ENCODE peak calls at places on chromosomes 11 and 22, in four cellular contexts. One of them, this sample, is unnamed.

GRCh38 chr11:112963368-112963955 is 2.2 kb downstream of the NCAM1 start:
- DNase-seq in K562: no peak
- DNase-seq in SK-N-SH: peak; percentile 88
- DNase-seq in WTC11: no peak
- DNase-seq in this sample: no peak

GRCh38 chr11:126537492-126537891 is 182.0 kb downstream of the ST3GAL4 start:
- DNase-seq in SK-N-SH: no peak
- DNase-seq in K562: no peak
- DNase-seq in WTC11: no peak
- DNase-seq in this sample: no peak

GRCh38 chr11:26993965-26994446 is at the start of gene FIBIN:
- DNase-seq in WTC11: peak; percentile 55
- DNase-seq in K562: no peak
- DNase-seq in SK-N-SH: no peak
- DNase-seq in this sample: no peak

GRCh38 chr11:57511741-57512430 is 3.6 kb downstream of the SLC43A1 start:
- DNase-seq in WTC11: no peak
- DNase-seq in SK-N-SH: no peak
- DNase-seq in K562: no peak
- DNase-seq in this sample: no peak

GRCh38 chr11:125807909-125808308 is 20.0 kb downstream of the PATE3 start:
- DNase-seq in K562: no peak
- DNase-seq in SK-N-SH: no peak
- DNase-seq in WTC11: no peak
- DNase-seq in this sample: no peak

GRCh38 chr22:28607710-28608109 is 71.9 kb downstream of the TTC28 start:
- DNase-seq in K562: no peak
- DNase-seq in WTC11: no peak
- DNase-seq in SK-N-SH: no peak
- DNase-seq in this sample: no peak

GRCh38 chr11:108787105-108787504 is 122.2 kb downstream of the DDX10 start:
- DNase-seq in K562: no peak
- DNase-seq in WTC11: no peak
- DNase-seq in SK-N-SH: no peak
- DNase-seq in this sample: no peak

GRCh38 chr11:9664276-9665171 is 647 bp downstream of the SWAP70 start:
- DNase-seq in K562: no peak
- DNase-seq in SK-N-SH: no peak
- DNase-seq in WTC11: peak; percentile 22
- DNase-seq in this sample: no peak

GRCh38 chr11:36945384-36945783 is 347.3 kb upstream of the RAG2 start:
- DNase-seq in K562: no peak
- DNase-seq in WTC11: no peak
- DNase-seq in SK-N-SH: peak; percentile 19
- DNase-seq in this sample: no peak

GRCh38 chr22:19942886-19943664 is 1.5 kb upstream of the TXNRD2 start:
- DNase-seq in SK-N-SH: no peak
- DNase-seq in WTC11: no peak
- DNase-seq in K562: no peak
- DNase-seq in this sample: no peak

GRCh38 chr22:38075961-38076360 is 8.0 kb downstream of the SLC16A8 start:
- DNase-seq in WTC11: no peak
- DNase-seq in K562: no peak
- DNase-seq in SK-N-SH: no peak
- DNase-seq in this sample: no peak

GRCh38 chr11:64089493-64089892 is 53.8 kb downstream of the FLRT1 start:
- DNase-seq in K562: no peak
- DNase-seq in WTC11: no peak
- DNase-seq in SK-N-SH: no peak
- DNase-seq in this sample: no peak

GRCh38 chr11:79440451-79441158 is at the start of gene TENM4:
- DNase-seq in K562: no peak
- DNase-seq in SK-N-SH: peak; percentile 86
- DNase-seq in WTC11: peak; percentile 61
- DNase-seq in this sample: no peak

GRCh38 chr22:29385748-29386147 is 2.6 kb downstream of the AP1B1 start:
- DNase-seq in WTC11: no peak
- DNase-seq in SK-N-SH: no peak
- DNase-seq in K562: no peak
- DNase-seq in this sample: peak; percentile 64

GRCh38 chr11:111944651-111945051 is 7.5 kb downstream of the DIXDC1 start:
- DNase-seq in WTC11: no peak
- DNase-seq in K562: no peak
- DNase-seq in SK-N-SH: no peak
- DNase-seq in this sample: no peak

GRCh38 chr11:67352546-67353316 is 615 bp downstream of the POLD4 start:
- DNase-seq in SK-N-SH: no peak
- DNase-seq in WTC11: peak; percentile 28
- DNase-seq in K562: peak; percentile 47
- DNase-seq in this sample: no peak

GRCh38 chr22:28917747-28918543 is 34.6 kb downstream of the ZNRF3 start:
- DNase-seq in K562: no peak
- DNase-seq in SK-N-SH: peak; percentile 48
- DNase-seq in WTC11: no peak
- DNase-seq in this sample: no peak

GRCh38 chr11:64661146-64661545 is 61.9 kb downstream of the NRXN2 start:
- DNase-seq in K562: no peak
- DNase-seq in WTC11: no peak
- DNase-seq in SK-N-SH: no peak
- DNase-seq in this sample: no peak

GRCh38 chr11:106281455-106282173 is 204.2 kb downstream of the AASDHPPT start:
- DNase-seq in SK-N-SH: no peak
- DNase-seq in WTC11: no peak
- DNase-seq in K562: no peak
- DNase-seq in this sample: no peak

GRCh38 chr11:96147186-96147585 is 195.8 kb downstream of the MAML2 start:
- DNase-seq in SK-N-SH: no peak
- DNase-seq in WTC11: no peak
- DNase-seq in K562: no peak
- DNase-seq in this sample: no peak

GRCh38 chr22:22752556-22753477 is 108.4 kb downstream of the GGTLC2 start:
- DNase-seq in WTC11: no peak
- DNase-seq in K562: peak; percentile 61
- DNase-seq in SK-N-SH: no peak
- DNase-seq in this sample: no peak

GRCh38 chr11:135017296-135017695 is 605.3 kb upstream of the B3GAT1 start:
- DNase-seq in SK-N-SH: no peak
- DNase-seq in WTC11: no peak
- DNase-seq in K562: no peak
- DNase-seq in this sample: no peak

GRCh38 chr11:26276798-26277424 is 55.0 kb upstream of the ANO3 start:
- DNase-seq in WTC11: peak; percentile 79
- DNase-seq in K562: peak; percentile 50
- DNase-seq in SK-N-SH: peak; percentile 43
- DNase-seq in this sample: no peak

GRCh38 chr22:36326178-36327161 is 61.3 kb downstream of the MYH9 start:
- DNase-seq in K562: no peak
- DNase-seq in WTC11: no peak
- DNase-seq in SK-N-SH: no peak
- DNase-seq in this sample: no peak

GRCh38 chr11:13009476-13009920 is 382 bp downstream of the RASSF10 start:
- DNase-seq in WTC11: no peak
- DNase-seq in SK-N-SH: no peak
- DNase-seq in K562: no peak
- DNase-seq in this sample: no peak

GRCh38 chr11:5297671-5298070 is 4.1 kb downstream of the OR51B4 start:
- DNase-seq in K562: no peak
- DNase-seq in SK-N-SH: no peak
- DNase-seq in WTC11: no peak
- DNase-seq in this sample: no peak

GRCh38 chr11:47282462-47282861 is 12.5 kb downstream of the MADD start:
- DNase-seq in WTC11: no peak
- DNase-seq in SK-N-SH: no peak
- DNase-seq in K562: no peak
- DNase-seq in this sample: no peak

GRCh38 chr11:23644443-23644842 is 784.2 kb upstream of the CCDC179 start:
- DNase-seq in K562: no peak
- DNase-seq in WTC11: no peak
- DNase-seq in SK-N-SH: no peak
- DNase-seq in this sample: no peak

GRCh38 chr11:69613594-69613993 is 27.4 kb upstream of the CCND1 start:
- DNase-seq in WTC11: no peak
- DNase-seq in SK-N-SH: no peak
- DNase-seq in K562: no peak
- DNase-seq in this sample: no peak

GRCh38 chr11:12587333-12587997 is 86.8 kb upstream of the TEAD1 start:
- DNase-seq in K562: no peak
- DNase-seq in SK-N-SH: no peak
- DNase-seq in WTC11: no peak
- DNase-seq in this sample: no peak

GRCh38 chr22:25057013-25057881 is 104.7 kb downstream of the KIAA1671 start:
- DNase-seq in SK-N-SH: peak; percentile 79
- DNase-seq in WTC11: peak; percentile 95
- DNase-seq in K562: peak; percentile 60
- DNase-seq in this sample: no peak

GRCh38 chr22:25051983-25052710 is 99.6 kb downstream of the KIAA1671 start:
- DNase-seq in K562: no peak
- DNase-seq in WTC11: no peak
- DNase-seq in SK-N-SH: peak; percentile 76
- DNase-seq in this sample: no peak

GRCh38 chr22:25051073-25051472 is 98.6 kb downstream of the KIAA1671 start:
- DNase-seq in K562: peak; percentile 35
- DNase-seq in WTC11: peak; percentile 37
- DNase-seq in SK-N-SH: peak; percentile 53
- DNase-seq in this sample: no peak

GRCh38 chr22:25053153-25053805 is 100.8 kb downstream of the KIAA1671 start:
- DNase-seq in SK-N-SH: no peak
- DNase-seq in WTC11: no peak
- DNase-seq in K562: no peak
- DNase-seq in this sample: no peak

DNA sequence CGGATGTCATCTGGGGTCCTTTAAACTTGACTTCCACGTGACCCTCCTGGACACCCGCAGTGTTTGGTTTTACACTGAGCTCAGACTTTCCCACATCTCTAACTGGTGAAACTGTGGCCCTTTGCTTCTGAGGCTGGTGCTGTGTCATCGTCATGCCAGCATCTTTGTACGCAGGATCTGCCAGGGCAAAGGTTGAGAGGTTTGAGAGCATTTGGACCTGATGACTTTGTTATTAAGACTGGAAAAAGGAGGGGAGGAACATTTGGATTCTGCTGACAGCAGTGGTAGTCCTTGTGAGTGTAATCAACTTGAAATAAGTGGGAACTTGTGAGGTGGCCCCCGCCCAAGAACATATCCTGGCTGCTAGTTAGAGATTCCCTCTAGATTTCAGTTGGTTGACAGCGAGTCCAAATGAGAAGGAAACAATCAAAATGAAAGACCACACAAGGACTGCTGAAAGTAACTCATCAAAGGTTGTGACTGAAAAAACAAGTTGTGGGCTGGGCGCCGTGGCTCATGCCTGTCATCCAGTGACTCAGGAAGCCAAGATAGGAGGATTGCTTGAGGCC is 102.5 kb downstream of the KIAA1671 start:
- DNase-seq in SK-N-SH: no peak
- DNase-seq in K562: no peak
- DNase-seq in WTC11: no peak
- DNase-seq in this sample: no peak
- TF ChIP-seq USF1 in SK-N-SH: no peak
- TF ChIP-seq USF1 in K562: no peak
- TF ChIP-seq USF1 in WTC11: no peak
- TF ChIP-seq USF1 in this sample: no peak

GRCh38 chr11:3203221-3204043 is 15.2 kb downstream of the MRGPRG start:
- DNase-seq in K562: no peak
- DNase-seq in WTC11: peak; percentile 57
- DNase-seq in SK-N-SH: peak; percentile 73
- DNase-seq in this sample: no peak
- TF ChIP-seq USF1 in K562: no peak
- TF ChIP-seq USF1 in WTC11: no peak
- TF ChIP-seq USF1 in SK-N-SH: no peak
- TF ChIP-seq USF1 in this sample: no peak

GRCh38 chr11:100624346-100624745 is 62.7 kb upstream of the ARHGAP42 start:
- DNase-seq in K562: no peak
- DNase-seq in WTC11: no peak
- DNase-seq in SK-N-SH: no peak
- DNase-seq in this sample: no peak
- TF ChIP-seq USF1 in K562: no peak
- TF ChIP-seq USF1 in WTC11: no peak
- TF ChIP-seq USF1 in SK-N-SH: no peak
- TF ChIP-seq USF1 in this sample: no peak

GRCh38 chr11:128506384-128506783 is 81.0 kb downstream of the ETS1 start:
- DNase-seq in K562: no peak
- DNase-seq in SK-N-SH: no peak
- DNase-seq in WTC11: no peak
- DNase-seq in this sample: no peak

GRCh38 chr11:128506999-128507591 is 80.3 kb downstream of the ETS1 start:
- DNase-seq in WTC11: no peak
- DNase-seq in K562: no peak
- DNase-seq in SK-N-SH: peak; percentile 53
- DNase-seq in this sample: no peak

GRCh38 chr11:128508785-128509518 is 78.4 kb downstream of the ETS1 start:
- DNase-seq in WTC11: no peak
- DNase-seq in K562: no peak
- DNase-seq in SK-N-SH: no peak
- DNase-seq in this sample: no peak

GRCh38 chr11:128509990-128510389 is 77.4 kb downstream of the ETS1 start:
- DNase-seq in K562: no peak
- DNase-seq in WTC11: no peak
- DNase-seq in SK-N-SH: no peak
- DNase-seq in this sample: no peak

DNA sequence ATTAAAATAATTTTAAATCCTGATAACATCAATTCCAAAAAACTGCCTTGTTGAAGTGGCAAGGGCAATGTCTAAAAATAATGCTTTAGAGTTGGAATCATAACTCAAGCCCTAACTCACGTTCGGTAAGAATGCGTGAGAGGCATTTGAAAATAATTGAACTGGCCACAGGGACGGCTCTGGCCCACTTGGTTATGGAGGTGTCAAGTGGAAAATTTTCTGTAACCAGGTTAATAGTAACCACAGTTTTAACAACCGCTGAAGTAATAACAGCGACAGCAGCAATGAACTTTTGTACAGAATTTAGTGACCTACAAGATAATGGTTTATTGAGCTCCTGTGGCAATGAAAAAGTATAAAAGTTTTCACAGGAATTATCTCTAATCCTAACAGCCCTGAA is 79.4 kb downstream of the ETS1 start:
- DNase-seq in WTC11: no peak
- DNase-seq in K562: no peak
- DNase-seq in SK-N-SH: no peak
- DNase-seq in this sample: no peak
- TF ChIP-seq USF1 in WTC11: no peak
- TF ChIP-seq USF1 in K562: no peak
- TF ChIP-seq USF1 in SK-N-SH: no peak
- TF ChIP-seq USF1 in this sample: no peak